ENCODE peak calls at places on chromosomes 3 and 15, in four cellular contexts. H, C, S and T are unnamed samples.

GRCh38 chr3:23202203-23202920 is 765 bp upstream of the UBE2E2 start:
- DNase-seq in S (no peak), H (no peak), C (peak), T (no peak)

GRCh38 chr15:43777293-43777819 is 590 bp upstream of the ELL3 start:
- DNase-seq in H (peak), S (peak), C (peak), T (peak)

GRCh38 chr3:51967384-51968174 is at the start of gene PCBP4:
- DNase-seq in C (peak), H (peak), S (no peak), T (peak)

GRCh38 chr3:79983063-79983561 is 215.3 kb upstream of the ROBO1 start:
- DNase-seq in H (no peak), C (no peak), S (no peak), T (no peak)

GRCh38 chr3:195013962-195014361 is 257.0 kb downstream of the XXYLT1 start:
- DNase-seq in C (no peak), S (no peak), H (no peak), T (no peak)

GRCh38 chr3:49021213-49021812 is 608 bp upstream of the NDUFAF3 start:
- DNase-seq in C (peak), S (peak), H (peak), T (peak)

GRCh38 chr3:43024183-43024865 is 45.2 kb downstream of the GASK1A start:
- DNase-seq in C (no peak), H (no peak), S (peak), T (peak)

GRCh38 chr3:99696497-99696896 is 58.1 kb downstream of the COL8A1 start:
- DNase-seq in S (no peak), H (no peak), C (no peak), T (no peak)

GRCh38 chr3:149536429-149536828 is 61.9 kb downstream of the TM4SF4 start:
- DNase-seq in H (no peak), C (peak), S (no peak), T (no peak)

GRCh38 chr3:35663471-35663870 is 24.1 kb downstream of the ARPP21 start:
- DNase-seq in C (no peak), S (no peak), H (no peak), T (no peak)

GRCh38 chr3:38029400-38030125 is at the start of gene PLCD1:
- DNase-seq in H (no peak), C (peak), S (peak), T (peak)

GRCh38 chr3:122984007-122984406 is 43.6 kb downstream of the SEMA5B start:
- DNase-seq in C (no peak), S (no peak), H (no peak), T (no peak)

GRCh38 chr15:30023798-30024295 is 58.9 kb upstream of the GOLGA8J start:
- DNase-seq in C (no peak), H (no peak), S (no peak), T (no peak)

GRCh38 chr3:58055309-58055708 is 47.1 kb downstream of the FLNB start:
- DNase-seq in S (no peak), H (no peak), C (no peak), T (no peak)

GRCh38 chr3:67783281-67784250 is 129.2 kb upstream of the SUCLG2 start:
- DNase-seq in C (peak), S (no peak), H (no peak), T (no peak)

GRCh38 chr3:3200632-3201212 is 21.2 kb upstream of the CRBN start:
- DNase-seq in C (peak), H (peak), S (peak), T (peak)

GRCh38 chr3:45224824-45225464 is 1.1 kb downstream of the TMEM158 start:
- DNase-seq in S (no peak), C (peak), H (peak), T (peak)

GRCh38 chr3:27721717-27722564 is at the start of gene EOMES:
- DNase-seq in C (peak), H (peak), S (peak), T (peak)

GRCh38 chr3:140152851-140153640 is 218.1 kb downstream of the CLSTN2 start:
- DNase-seq in C (no peak), H (no peak), S (no peak), T (no peak)

GRCh38 chr3:129398803-129399144 is 29.7 kb downstream of the EFCAB12 start:
- DNase-seq in S (no peak), C (no peak), H (no peak), T (peak)

GRCh38 chr3:48306860-48307530 is 26.5 kb downstream of the SPINK8 start:
- DNase-seq in C (no peak), S (no peak), H (no peak), T (no peak)

GRCh38 chr15:65366122-65366892 is 11.5 kb downstream of the IGDCC3 start:
- DNase-seq in C (no peak), H (no peak), S (no peak), T (no peak)

GRCh38 chr3:4570840-4571621 is 77.9 kb downstream of the ITPR1 start:
- DNase-seq in S (no peak), H (no peak), C (no peak), T (no peak)

GRCh38 chr3:54780336-54780735 is 147.5 kb downstream of the LRTM1 start:
- DNase-seq in S (no peak), C (no peak), H (no peak), T (no peak)

GRCh38 chr3:54176106-54176505 is 53.8 kb downstream of the CACNA2D3 start:
- DNase-seq in S (no peak), C (no peak), H (no peak), T (no peak)

GRCh38 chr3:170751083-170751893 is 118.7 kb downstream of the RPL22L1 start:
- DNase-seq in C (peak), H (peak), S (no peak), T (no peak)

GRCh38 chr3:62051506-62051905 is 321.8 kb downstream of the FEZF2 start:
- DNase-seq in H (no peak), S (no peak), C (no peak), T (peak)